ENCODE peak calls at places on chromosomes 5 and 9, in six cellular contexts. U is activated CD4-positive, CD25-positive, alpha-beta regulatory T cell; J is T-helper 1 cell; E is activated T-helper 1 cell treated with Interleukin-2 at 50 U/mL for 16 hours; I is left cardiac atrium; Z is endothelial cell of umbilical vein. R is an unnamed sample.
A peak's percentile ranks its signal among the peaks of the same experiment; 100 is the strongest.

GRCh38 chr5:154358410-154359221 is 87.2 kb upstream of the SAP30L start:
- DNase-seq in J (no peak), E (no peak), I (no peak), U (no peak), Z (no peak), R (no peak)

GRCh38 chr9:23545728-23546127 is 280.3 kb downstream of the ELAVL2 start:
- DNase-seq in Z (no peak), E (no peak), I (no peak), U (no peak), J (no peak), R (no peak)

GRCh38 chr5:138789771-138790242 is 36.6 kb downstream of the CTNNA1 start:
- DNase-seq in E (no peak), U (no peak), Z (peak; percentile 50), I (no peak), J (no peak), R (no peak)

GRCh38 chr9:70902171-70902570 is 219.2 kb downstream of the TRPM3 start:
- DNase-seq in I (no peak), Z (peak; percentile 55), J (no peak), U (no peak), E (no peak), R (no peak)

GRCh38 chr5:15703901-15704300 is 203.9 kb downstream of the FBXL7 start:
- DNase-seq in I (no peak), J (no peak), E (no peak), U (no peak), Z (no peak), R (peak; percentile 67)

GRCh38 chr5:180313677-180314076 is 21.8 kb upstream of the MAPK9 start:
- DNase-seq in I (peak; percentile 22), E (no peak), U (peak; percentile 47), Z (peak; percentile 75), J (peak; percentile 60), R (no peak)

GRCh38 chr9:69637801-69638200 is 34.4 kb downstream of the APBA1 start:
- DNase-seq in Z (peak; percentile 16), U (no peak), J (no peak), E (no peak), I (no peak), R (peak; percentile 69)

GRCh38 chr9:78971505-78971904 is 600.3 kb upstream of the TLE4 start:
- DNase-seq in E (no peak), U (no peak), Z (no peak), I (no peak), J (no peak), R (no peak)

GRCh38 chr9:591292-591691 is 250.2 kb upstream of the DMRT1 start:
- DNase-seq in E (no peak), I (peak; percentile 81), Z (peak; percentile 51), U (no peak), J (no peak), R (no peak)

GRCh38 chr5:81626524-81626923 is 124.4 kb downstream of the SSBP2 start:
- DNase-seq in E (no peak), I (no peak), J (no peak), U (no peak), Z (peak; percentile 86), R (peak; percentile 13)

GRCh38 chr5:159913048-159913447 is 3.2 kb upstream of the ADRA1B start:
- DNase-seq in I (no peak), E (no peak), U (no peak), J (no peak), Z (peak; percentile 21), R (peak; percentile 67)

GRCh38 chr5:173973614-173973969 is 15.4 kb upstream of the C5orf47 start:
- DNase-seq in U (no peak), E (no peak), I (no peak), J (no peak), Z (no peak), R (no peak)

GRCh38 chr5:139693676-139694364 is 45.7 kb downstream of the CXXC5 start:
- DNase-seq in J (no peak), E (no peak), I (no peak), U (no peak), Z (no peak), R (no peak)

GRCh38 chr5:65866837-65867508 is 59.4 kb upstream of the ERBIN start:
- DNase-seq in E (no peak), U (no peak), I (no peak), J (no peak), Z (no peak), R (no peak)

GRCh38 chr5:159504106-159504856 is 174.0 kb upstream of the IL12B start:
- DNase-seq in I (no peak), J (no peak), Z (no peak), U (no peak), E (no peak), R (peak; percentile 29)

GRCh38 chr9:4892501-4893194 is 92.4 kb upstream of the JAK2 start:
- DNase-seq in I (no peak), J (no peak), Z (no peak), E (no peak), U (no peak), R (no peak)

GRCh38 chr5:83957188-83957587 is 236.5 kb upstream of the HAPLN1 start:
- DNase-seq in U (no peak), I (no peak), E (no peak), Z (no peak), J (no peak), R (no peak)

GRCh38 chr9:112149171-112149570 is 25.9 kb downstream of the SUSD1 start:
- DNase-seq in J (no peak), Z (no peak), U (no peak), I (no peak), E (no peak), R (no peak)

GRCh38 chr5:126383755-126384154 is 39.5 kb upstream of the GRAMD2B start:
- DNase-seq in Z (no peak), I (no peak), J (no peak), E (no peak), U (no peak), R (no peak)

GRCh38 chr5:149966901-149967419 is 6.4 kb downstream of the SLC26A2 start:
- DNase-seq in Z (no peak), E (no peak), U (no peak), J (no peak), I (no peak), R (no peak)

GRCh38 chr9:38227656-38228055 is 158.6 kb upstream of the SHB start:
- DNase-seq in Z (no peak), I (no peak), J (no peak), E (no peak), U (no peak), R (no peak)

GRCh38 chr5:1088726-1089125 is 23.1 kb downstream of the SLC12A7 start:
- DNase-seq in Z (no peak), E (no peak), I (no peak), J (no peak), U (no peak), R (no peak)